ENCODE peak calls at places on chromosomes 12 and 14, in eight cellular contexts. W is stimulated activated CD4-positive, alpha-beta T cell treated with anti-CD3 and anti-CD28 coated beads, Interleukin-2, amount 100 ng/mL, for 4 hours; Z is stimulated activated CD8-positive, alpha-beta memory T cell treated with anti-CD3 and anti-CD28 coated beads, Interleukin-15, amount 100 ng/mL, for 24 hours; L is NCI-H774; I is heart left ventricle; G is NCI-H510A treated with DMSO at 0.1 percent for 48 hours; J is effector memory CD8-positive, alpha-beta T cell; C is naive thymus-derived CD4-positive, alpha-beta T cell. K is an unnamed sample.

GRCh38 chr14:85529803-85530574 is at the start of gene FLRT2:
- DNase-seq in W (no peak), Z (no peak), L (no peak), I (peak; percentile 42), G (no peak), J (no peak), C (no peak), K (no peak)

GRCh38 chr14:100585448-100586152 is 1.6 kb downstream of the BEGAIN start:
- DNase-seq in W (no peak), Z (no peak), L (no peak), I (no peak), G (no peak), J (no peak), C (no peak), K (no peak)

GRCh38 chr12:69239922-69240624 is 704 bp downstream of the CPSF6 start:
- DNase-seq in W (peak; percentile 9), Z (no peak), L (peak; percentile 61), I (peak; percentile 52), G (peak; percentile 84), J (peak; percentile 43), C (peak; percentile 44), K (peak; percentile 46)

GRCh38 chr12:132365226-132365625 is 35.8 kb upstream of the GALNT9 start:
- DNase-seq in W (no peak), Z (no peak), L (no peak), I (no peak), G (no peak), J (no peak), C (no peak), K (no peak)

GRCh38 chr14:73243748-73244147 is 6.4 kb downstream of the PAPLN start:
- DNase-seq in W (no peak), Z (no peak), L (no peak), I (no peak), G (no peak), J (no peak), C (no peak), K (no peak)

GRCh38 chr12:48185181-48185919 is 1.9 kb downstream of the CCDC184 start:
- DNase-seq in W (no peak), Z (no peak), L (no peak), I (no peak), G (no peak), J (no peak), C (no peak), K (no peak)

GRCh38 chr14:104373055-104373854 is 206.3 kb upstream of the C14orf180 start:
- DNase-seq in W (no peak), Z (no peak), L (peak; percentile 5), I (no peak), G (peak; percentile 24), J (no peak), C (no peak), K (no peak)

GRCh38 chr12:12010277-12011031 is 60.3 kb upstream of the BCL2L14 start:
- DNase-seq in W (no peak), Z (no peak), L (no peak), I (peak; percentile 69), G (no peak), J (peak; percentile 22), C (peak; percentile 70), K (peak; percentile 42)

GRCh38 chr14:105647784-105648608 is 121.6 kb downstream of the TMEM121 start:
- DNase-seq in W (no peak), Z (no peak), L (no peak), I (no peak), G (no peak), J (no peak), C (no peak), K (no peak)

GRCh38 chr12:80745851-80746250 is 29.1 kb downstream of the MYF5 start:
- DNase-seq in W (no peak), Z (no peak), L (no peak), I (no peak), G (no peak), J (no peak), C (no peak), K (no peak)

GRCh38 chr14:87966816-87967215 is 26.2 kb downstream of the GALC start:
- DNase-seq in W (no peak), Z (no peak), L (no peak), I (no peak), G (no peak), J (no peak), C (no peak), K (no peak)

GRCh38 chr12:8034802-8035201 is 2.3 kb downstream of the FOXJ2 start:
- DNase-seq in W (no peak), Z (no peak), L (no peak), I (no peak), G (no peak), J (no peak), C (no peak), K (no peak)

GRCh38 chr14:29652586-29652985 is 275.1 kb downstream of the PRKD1 start:
- DNase-seq in W (no peak), Z (no peak), L (no peak), I (no peak), G (no peak), J (no peak), C (no peak), K (no peak)

GRCh38 chr14:95217391-95217900 is 60.1 kb upstream of the DICER1 start:
- DNase-seq in W (no peak), Z (no peak), L (no peak), I (no peak), G (no peak), J (no peak), C (no peak), K (no peak)

GRCh38 chr12:53010955-53011354 is 4.7 kb downstream of the EIF4B start:
- DNase-seq in W (no peak), Z (no peak), L (no peak), I (no peak), G (no peak), J (no peak), C (no peak), K (no peak)

GRCh38 chr14:93032301-93032929 is 83.3 kb downstream of the ITPK1 start:
- DNase-seq in W (no peak), Z (no peak), L (no peak), I (no peak), G (no peak), J (no peak), C (no peak), K (no peak)

GRCh38 chr14:87178277-87178676 is 814.7 kb downstream of the GALC start:
- DNase-seq in W (no peak), Z (no peak), L (no peak), I (no peak), G (no peak), J (no peak), C (no peak), K (no peak)

GRCh38 chr12:66087365-66087943 is 43.1 kb downstream of the LLPH start:
- DNase-seq in W (peak; percentile 7), Z (peak; percentile 8), L (peak; percentile 29), I (peak; percentile 50), G (peak; percentile 69), J (peak; percentile 17), C (peak; percentile 9), K (peak; percentile 36)

GRCh38 chr12:110004598-110004997 is 5.4 kb downstream of the ANKRD13A start:
- DNase-seq in W (no peak), Z (no peak), L (no peak), I (no peak), G (no peak), J (no peak), C (no peak), K (no peak)

GRCh38 chr14:36647417-36647826 is 14.2 kb upstream of the PAX9 start:
- DNase-seq in W (no peak), Z (no peak), L (no peak), I (no peak), G (no peak), J (no peak), C (no peak), K (no peak)

GRCh38 chr14:99519931-99520421 is 38.8 kb downstream of the CCNK start:
- DNase-seq in W (no peak), Z (no peak), L (no peak), I (no peak), G (no peak), J (no peak), C (no peak), K (no peak)

GRCh38 chr12:123929869-123930583 is 42.6 kb downstream of the CCDC92 start:
- DNase-seq in W (no peak), Z (no peak), L (no peak), I (no peak), G (no peak), J (no peak), C (no peak), K (no peak)

GRCh38 chr12:115404761-115405470 is 720.9 kb upstream of the TBX3 start:
- DNase-seq in W (no peak), Z (no peak), L (no peak), I (no peak), G (no peak), J (no peak), C (no peak), K (no peak)

GRCh38 chr14:90573385-90574105 is 176.7 kb downstream of the CALM1 start:
- DNase-seq in W (no peak), Z (no peak), L (no peak), I (no peak), G (peak; percentile 42), J (no peak), C (no peak), K (no peak)

GRCh38 chr14:24032727-24033418 is 18.9 kb upstream of the CARMIL3 start:
- DNase-seq in W (no peak), Z (no peak), L (no peak), I (no peak), G (no peak), J (no peak), C (no peak), K (peak; percentile 50)

GRCh38 chr14:99554757-99555531 is 49.1 kb downstream of the CCDC85C start:
- DNase-seq in W (no peak), Z (no peak), L (no peak), I (no peak), G (no peak), J (no peak), C (no peak), K (peak; percentile 53)

GRCh38 chr12:27319394-27319793 is 13.2 kb upstream of the BMAL2 start:
- DNase-seq in W (no peak), Z (no peak), L (no peak), I (no peak), G (no peak), J (no peak), C (no peak), K (no peak)

GRCh38 chr12:38163442-38163801 is 153.2 kb upstream of the ALG10B start:
- DNase-seq in W (no peak), Z (no peak), L (no peak), I (no peak), G (no peak), J (no peak), C (no peak), K (no peak)

GRCh38 chr12:52910248-52910883 is 5.5 kb upstream of the KRT8 start:
- DNase-seq in W (no peak), Z (no peak), L (no peak), I (no peak), G (no peak), J (no peak), C (no peak), K (no peak)

GRCh38 chr12:45863332-45863731 is 127.0 kb downstream of the SCAF11 start:
- DNase-seq in W (no peak), Z (no peak), L (no peak), I (no peak), G (no peak), J (no peak), C (no peak), K (no peak)

GRCh38 chr12:38508246-38508645 is 191.7 kb downstream of the ALG10B start:
- DNase-seq in W (no peak), Z (no peak), L (no peak), I (no peak), G (no peak), J (no peak), C (no peak), K (no peak)

GRCh38 chr12:103851127-103851526 is 10.1 kb upstream of the NT5DC3 start:
- DNase-seq in W (no peak), Z (no peak), L (no peak), I (no peak), G (no peak), J (no peak), C (no peak), K (no peak)

GRCh38 chr12:19779393-19780056 is 340.2 kb downstream of the AEBP2 start:
- DNase-seq in W (no peak), Z (no peak), L (no peak), I (peak; percentile 46), G (no peak), J (no peak), C (no peak), K (no peak)

GRCh38 chr12:64184216-64184615 is 37.9 kb downstream of the KICS2 start:
- DNase-seq in W (no peak), Z (no peak), L (no peak), I (no peak), G (no peak), J (no peak), C (no peak), K (no peak)

K was measured in lung.